ENCODE peak calls at places on chromosomes 5 and 9, in four cellular contexts. A is sigmoid colon, Y is tibial nerve, H is testis. M is an unnamed sample.

GRCh38 chr5:95799181-95799835 is 23.2 kb downstream of the GLRX start:
- DNase-seq in A (no peak), Y (no peak), H (no peak), M (no peak)

GRCh38 chr9:18233776-18234445 is 240.0 kb upstream of the ADAMTSL1 start:
- DNase-seq in Y (no peak), A (no peak), H (no peak), M (no peak)

GRCh38 chr5:180575571-180575970 is 15.7 kb downstream of the SCGB3A1 start:
- DNase-seq in Y (no peak), H (no peak), A (no peak), M (no peak)

GRCh38 chr9:96663506-96664120 is 8.5 kb upstream of the PRXL2C start:
- DNase-seq in A (no peak), H (no peak), Y (no peak), M (no peak)

GRCh38 chr9:82363666-82364065 is 375.1 kb downstream of the SPATA31D1 start:
- DNase-seq in H (no peak), A (no peak), Y (no peak), M (no peak)

GRCh38 chr5:149113669-149114068 is 27.6 kb upstream of the ABLIM3 start:
- DNase-seq in Y (no peak), H (no peak), A (no peak), M (no peak)

GRCh38 chr5:77937015-77937908 is 161.1 kb upstream of the TBCA start:
- DNase-seq in A (no peak), Y (no peak), H (no peak), M (no peak)

GRCh38 chr5:142432961-142433360 is 108.1 kb upstream of the SPRY4 start:
- DNase-seq in Y (no peak), H (no peak), A (no peak), M (no peak)

GRCh38 chr9:109602987-109603386 is 104.9 kb upstream of the PTPN3 start:
- DNase-seq in H (no peak), A (no peak), Y (no peak), M (no peak)

GRCh38 chr9:104494808-104495207 is 9.3 kb upstream of the OR13F1 start:
- DNase-seq in Y (no peak), A (no peak), H (no peak), M (no peak)

GRCh38 chr9:118522093-118523028 is 818.2 kb downstream of the TLR4 start:
- DNase-seq in A (no peak), Y (no peak), H (peak; percentile 68), M (peak; percentile 23)

GRCh38 chr5:80054682-80055081 is 19.5 kb downstream of the THBS4 start:
- DNase-seq in H (no peak), Y (no peak), A (no peak), M (no peak)

GRCh38 chr9:91771864-91772263 is 178.2 kb downstream of the ROR2 start:
- DNase-seq in H (no peak), Y (no peak), A (no peak), M (no peak)

GRCh38 chr9:110452227-110452801 is 114.7 kb upstream of the TXNDC8 start:
- DNase-seq in A (no peak), Y (no peak), H (no peak), M (no peak)

GRCh38 chr9:137816531-137817235 is 60.9 kb upstream of the CACNA1B start:
- DNase-seq in A (no peak), H (no peak), Y (no peak), M (no peak)

GRCh38 chr9:15155826-15156225 is 151.2 kb downstream of the TTC39B start:
- DNase-seq in A (no peak), Y (no peak), H (peak; percentile 46), M (no peak)

GRCh38 chr5:92429642-92430041 is 1046.5 kb upstream of the ARRDC3 start:
- DNase-seq in H (no peak), Y (no peak), A (no peak), M (no peak)

GRCh38 chr9:133970581-133970900 is 21.6 kb downstream of the VAV2 start:
- DNase-seq in H (no peak), A (no peak), Y (no peak), M (no peak)

GRCh38 chr5:9588254-9588653 is 41.9 kb downstream of the TAS2R1 start:
- DNase-seq in H (no peak), A (no peak), Y (no peak), M (no peak)

GRCh38 chr5:160353379-160353778 is 17.0 kb downstream of the C1QTNF2 start:
- DNase-seq in H (peak; percentile 63), Y (no peak), A (peak; percentile 63), M (no peak)

GRCh38 chr5:167156446-167156845 is 1135.0 kb upstream of the WWC1 start:
- DNase-seq in H (no peak), Y (no peak), A (peak; percentile 68), M (no peak)

GRCh38 chr9:33165263-33166151 is 1.6 kb downstream of the B4GALT1 start:
- DNase-seq in Y (no peak), A (peak; percentile 80), H (peak; percentile 74), M (no peak)

GRCh38 chr5:171826132-171826531 is 40.5 kb downstream of the SMIM23 start:
- DNase-seq in A (no peak), Y (no peak), H (no peak), M (no peak)

GRCh38 chr9:119689879-119690278 is 320.6 kb upstream of the BRINP1 start:
- DNase-seq in A (no peak), Y (no peak), H (no peak), M (no peak)

GRCh38 chr9:104817437-104817836 is 53.5 kb downstream of the NIPSNAP3B start:
- DNase-seq in A (no peak), Y (no peak), H (no peak), M (no peak)

GRCh38 chr5:32984851-32985250 is 273.7 kb downstream of the NPR3 start:
- DNase-seq in Y (no peak), A (no peak), H (no peak), M (no peak)

GRCh38 chr9:136474021-136474640 is 8.7 kb downstream of the SEC16A start:
- DNase-seq in Y (no peak), A (no peak), H (no peak), M (no peak)
- TF ChIP-seq POLR2A in Y (no peak), A (no peak), H (no peak), M (no peak)

GRCh38 chr9:21997480-21997879 is 2.9 kb downstream of the CDKN2B-AS1 start:
- DNase-seq in A (no peak), Y (no peak), H (no peak), M (no peak)

GRCh38 chr9:21998026-21998425 is 3.4 kb downstream of the CDKN2B-AS1 start:
- DNase-seq in Y (no peak), H (no peak), A (no peak), M (no peak)

GRCh38 chr9:22005700-22006605 is 3.2 kb downstream of the CDKN2B start:
- DNase-seq in A (no peak), Y (no peak), H (no peak), M (no peak)

GRCh38 chr9:22005083-22005699 is 3.9 kb downstream of the CDKN2B start:
- DNase-seq in H (no peak), Y (no peak), A (no peak), M (no peak)

GRCh38 chr9:22002038-22002437 is 7.1 kb downstream of the CDKN2B start:
- DNase-seq in A (no peak), H (no peak), Y (no peak), M (no peak)
- H3K27ac ChIP-seq in A (no peak overlapping the region), H (no peak overlapping the region), Y (no peak overlapping the region), M (no peak overlapping the region)

DNA sequence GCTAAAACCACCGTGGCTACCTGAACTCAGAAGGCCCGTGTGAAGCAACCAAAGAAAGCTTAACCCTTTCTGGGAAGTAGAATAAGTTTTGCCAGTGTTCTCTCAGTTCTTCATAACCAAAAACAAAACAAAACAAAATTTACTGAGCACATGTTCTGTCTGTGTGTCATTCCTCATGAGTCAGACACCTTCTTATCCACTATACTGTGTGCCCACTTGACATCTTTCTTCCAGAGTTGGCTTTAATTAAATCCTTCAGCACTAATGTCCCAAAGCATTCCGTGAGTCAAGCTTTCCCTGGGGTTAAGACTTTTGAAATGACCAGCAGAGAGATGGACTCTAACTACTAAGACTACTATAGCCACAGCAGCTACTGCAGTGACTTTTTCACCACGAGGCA is 61.3 kb downstream of the GLIS3 start:
- DNase-seq in A (no peak), Y (no peak), H (no peak), M (no peak)
- H3K4me3 ChIP-seq in A (no peak overlapping the region), Y (no peak overlapping the region), H (no peak overlapping the region), M (no peak overlapping the region)

DNA sequence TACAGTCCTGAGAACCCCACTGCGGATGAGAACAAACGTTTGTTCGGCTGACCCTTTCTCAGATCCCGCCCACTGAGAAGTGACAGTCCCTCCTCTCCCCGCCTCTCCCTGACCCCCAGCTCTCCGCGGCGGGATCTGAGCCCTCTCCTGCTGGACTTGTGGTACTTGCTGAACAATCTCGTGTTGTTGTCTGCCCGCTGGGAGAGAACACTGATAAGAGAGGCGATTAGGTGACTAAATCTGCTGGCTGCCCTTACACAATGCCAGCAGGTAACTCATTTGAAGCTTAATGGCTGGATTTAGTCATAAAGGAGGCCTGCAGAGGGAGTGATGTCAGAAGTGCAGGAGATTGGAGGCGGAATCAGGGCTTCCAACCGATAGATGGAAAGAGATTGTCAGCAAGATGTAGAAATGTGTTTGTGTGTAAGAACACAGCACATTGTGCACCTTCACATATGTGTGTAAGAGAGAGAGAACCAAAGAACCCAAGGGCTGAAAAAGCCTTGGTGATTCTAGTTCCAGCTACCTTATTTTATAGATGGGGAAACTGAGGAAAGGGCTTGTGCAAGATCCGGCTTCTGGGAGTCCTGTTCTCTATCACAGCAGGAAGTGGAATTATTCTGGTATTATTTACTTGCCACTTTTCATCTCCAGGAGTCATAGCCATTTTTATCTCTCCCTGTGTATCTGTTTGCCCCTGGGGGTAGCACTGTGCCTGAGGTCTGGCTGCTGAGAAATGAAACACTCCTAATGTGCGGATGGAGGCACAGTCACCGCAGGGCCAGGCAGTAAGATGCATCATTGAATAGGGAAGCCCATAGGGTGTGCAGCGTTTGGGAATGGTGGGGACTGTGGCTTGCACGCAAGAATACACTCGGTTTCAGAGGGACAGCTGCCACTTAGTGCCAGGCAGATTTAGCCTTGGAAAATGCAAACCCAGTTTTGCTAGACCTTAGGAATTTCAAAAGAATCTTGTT is 203.7 kb upstream of the MSX2 start:
- DNase-seq in H (peak; percentile 72), Y (no peak), A (no peak), M (no peak)
- TF ChIP-seq POLR2A in H (no peak), Y (no peak), A (no peak), M (no peak)

DNA sequence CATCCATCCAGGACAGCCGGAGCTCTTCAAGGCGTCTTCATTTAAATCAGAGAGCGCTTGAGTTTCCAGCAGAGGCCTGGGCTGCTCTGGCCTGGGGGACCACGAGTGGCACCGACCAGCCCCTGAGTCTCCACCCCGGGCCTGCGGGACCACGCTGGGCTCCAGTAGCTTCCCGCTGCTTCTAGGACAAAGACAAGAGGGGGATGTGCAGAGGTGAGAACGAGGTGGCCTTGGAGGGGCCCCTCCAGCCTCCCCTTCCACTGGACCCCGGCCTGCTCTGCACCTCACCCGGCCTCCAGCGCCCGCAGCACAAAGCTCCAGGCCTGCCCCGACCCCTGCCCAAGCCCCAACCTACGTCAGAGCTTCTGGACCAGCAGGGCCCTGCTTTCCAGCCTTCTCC is 81.6 kb downstream of the IRX2 start:
- DNase-seq in Y (no peak), H (no peak), A (no peak), M (peak; percentile 58)
- H3K27ac ChIP-seq in Y (no peak overlapping the region), H (no peak overlapping the region), A (no peak overlapping the region), M (no peak overlapping the region)

M was measured in upper lobe of left lung.